ENCODE peak calls at places on chromosomes 13 and 19, in four cellular contexts. One of them, this sample, is unnamed.
A peak's percentile ranks its signal among the peaks of the same experiment; 100 is the strongest.

GRCh38 chr19:11756965-11757364 is 9.8 kb upstream of the ZNF441 start:
- DNase-seq in RWPE1: no peak
- DNase-seq in stimulated activated CD8-positive, alpha-beta memory T cell treated with anti-CD3 and anti-CD28 coated beads, Interleukin-15, amount 100 ng/mL, for 1 hour: no peak
- DNase-seq in immature natural killer cell: no peak
- DNase-seq in this sample: no peak

GRCh38 chr13:99323488-99323887 is 16.3 kb upstream of the GPR183 start:
- DNase-seq in RWPE1: no peak
- DNase-seq in stimulated activated CD8-positive, alpha-beta memory T cell treated with anti-CD3 and anti-CD28 coated beads, Interleukin-15, amount 100 ng/mL, for 1 hour: no peak
- DNase-seq in immature natural killer cell: no peak
- DNase-seq in this sample: no peak

GRCh38 chr19:40744554-40745401 is 5.5 kb downstream of the ACTMAP start:
- DNase-seq in immature natural killer cell: no peak
- DNase-seq in stimulated activated CD8-positive, alpha-beta memory T cell treated with anti-CD3 and anti-CD28 coated beads, Interleukin-15, amount 100 ng/mL, for 1 hour: no peak
- DNase-seq in RWPE1: no peak
- DNase-seq in this sample: peak; percentile 41

GRCh38 chr19:54373781-54374266 is 9.1 kb upstream of the LAIR1 start:
- DNase-seq in RWPE1: no peak
- DNase-seq in stimulated activated CD8-positive, alpha-beta memory T cell treated with anti-CD3 and anti-CD28 coated beads, Interleukin-15, amount 100 ng/mL, for 1 hour: no peak
- DNase-seq in immature natural killer cell: no peak
- DNase-seq in this sample: no peak

GRCh38 chr19:29653398-29653797 is 11.9 kb upstream of the PLEKHF1 start:
- DNase-seq in RWPE1: no peak
- DNase-seq in immature natural killer cell: no peak
- DNase-seq in stimulated activated CD8-positive, alpha-beta memory T cell treated with anti-CD3 and anti-CD28 coated beads, Interleukin-15, amount 100 ng/mL, for 1 hour: no peak
- DNase-seq in this sample: no peak

GRCh38 chr19:44867578-44867977 is 21.5 kb downstream of the NECTIN2 start:
- DNase-seq in stimulated activated CD8-positive, alpha-beta memory T cell treated with anti-CD3 and anti-CD28 coated beads, Interleukin-15, amount 100 ng/mL, for 1 hour: no peak
- DNase-seq in immature natural killer cell: no peak
- DNase-seq in RWPE1: no peak
- DNase-seq in this sample: no peak

GRCh38 chr13:114005206-114005720 is 31.4 kb upstream of the C13orf46 start:
- DNase-seq in immature natural killer cell: no peak
- DNase-seq in RWPE1: no peak
- DNase-seq in stimulated activated CD8-positive, alpha-beta memory T cell treated with anti-CD3 and anti-CD28 coated beads, Interleukin-15, amount 100 ng/mL, for 1 hour: no peak
- DNase-seq in this sample: no peak

GRCh38 chr19:2575734-2576481 is 100.0 kb downstream of the GADD45B start:
- DNase-seq in immature natural killer cell: no peak
- DNase-seq in stimulated activated CD8-positive, alpha-beta memory T cell treated with anti-CD3 and anti-CD28 coated beads, Interleukin-15, amount 100 ng/mL, for 1 hour: no peak
- DNase-seq in RWPE1: no peak
- DNase-seq in this sample: no peak

GRCh38 chr19:35975608-35976214 is 19.3 kb upstream of the SDHAF1 start:
- DNase-seq in immature natural killer cell: no peak
- DNase-seq in RWPE1: peak; percentile 42
- DNase-seq in stimulated activated CD8-positive, alpha-beta memory T cell treated with anti-CD3 and anti-CD28 coated beads, Interleukin-15, amount 100 ng/mL, for 1 hour: no peak
- DNase-seq in this sample: no peak

GRCh38 chr19:5154129-5154798 is 185.4 kb downstream of the KDM4B start:
- DNase-seq in immature natural killer cell: peak; percentile 36
- DNase-seq in stimulated activated CD8-positive, alpha-beta memory T cell treated with anti-CD3 and anti-CD28 coated beads, Interleukin-15, amount 100 ng/mL, for 1 hour: no peak
- DNase-seq in RWPE1: no peak
- DNase-seq in this sample: peak; percentile 49

GRCh38 chr13:44651209-44651608 is 75.1 kb upstream of the TSC22D1 start:
- DNase-seq in RWPE1: no peak
- DNase-seq in immature natural killer cell: no peak
- DNase-seq in stimulated activated CD8-positive, alpha-beta memory T cell treated with anti-CD3 and anti-CD28 coated beads, Interleukin-15, amount 100 ng/mL, for 1 hour: no peak
- DNase-seq in this sample: no peak

GRCh38 chr13:99227909-99228688 is 27.4 kb downstream of the UBAC2 start:
- DNase-seq in immature natural killer cell: no peak
- DNase-seq in RWPE1: no peak
- DNase-seq in stimulated activated CD8-positive, alpha-beta memory T cell treated with anti-CD3 and anti-CD28 coated beads, Interleukin-15, amount 100 ng/mL, for 1 hour: no peak
- DNase-seq in this sample: no peak

GRCh38 chr13:98965325-98965724 is 12.5 kb downstream of the DOCK9 start:
- DNase-seq in RWPE1: no peak
- DNase-seq in stimulated activated CD8-positive, alpha-beta memory T cell treated with anti-CD3 and anti-CD28 coated beads, Interleukin-15, amount 100 ng/mL, for 1 hour: no peak
- DNase-seq in immature natural killer cell: no peak
- DNase-seq in this sample: no peak

GRCh38 chr13:80524447-80525215 is 183.7 kb upstream of the SPRY2 start:
- DNase-seq in RWPE1: peak; percentile 24
- DNase-seq in immature natural killer cell: no peak
- DNase-seq in stimulated activated CD8-positive, alpha-beta memory T cell treated with anti-CD3 and anti-CD28 coated beads, Interleukin-15, amount 100 ng/mL, for 1 hour: no peak
- DNase-seq in this sample: no peak

GRCh38 chr19:50551713-50552187 is 16.5 kb downstream of the LRRC4B start:
- DNase-seq in RWPE1: no peak
- DNase-seq in stimulated activated CD8-positive, alpha-beta memory T cell treated with anti-CD3 and anti-CD28 coated beads, Interleukin-15, amount 100 ng/mL, for 1 hour: no peak
- DNase-seq in immature natural killer cell: no peak
- DNase-seq in this sample: no peak

GRCh38 chr13:20940083-20940482 is 37.5 kb upstream of the XPO4 start:
- DNase-seq in RWPE1: no peak
- DNase-seq in stimulated activated CD8-positive, alpha-beta memory T cell treated with anti-CD3 and anti-CD28 coated beads, Interleukin-15, amount 100 ng/mL, for 1 hour: no peak
- DNase-seq in immature natural killer cell: no peak
- DNase-seq in this sample: no peak

GRCh38 chr19:29831686-29832085 is 19.9 kb downstream of the CCNE1 start:
- DNase-seq in immature natural killer cell: no peak
- DNase-seq in RWPE1: no peak
- DNase-seq in stimulated activated CD8-positive, alpha-beta memory T cell treated with anti-CD3 and anti-CD28 coated beads, Interleukin-15, amount 100 ng/mL, for 1 hour: no peak
- DNase-seq in this sample: no peak

GRCh38 chr19:6135367-6135766 is at the start of gene ACSBG2:
- DNase-seq in immature natural killer cell: no peak
- DNase-seq in stimulated activated CD8-positive, alpha-beta memory T cell treated with anti-CD3 and anti-CD28 coated beads, Interleukin-15, amount 100 ng/mL, for 1 hour: no peak
- DNase-seq in RWPE1: no peak
- DNase-seq in this sample: no peak

GRCh38 chr13:110012102-110012739 is 225.8 kb upstream of the IRS2 start:
- DNase-seq in immature natural killer cell: no peak
- DNase-seq in RWPE1: peak; percentile 83
- DNase-seq in stimulated activated CD8-positive, alpha-beta memory T cell treated with anti-CD3 and anti-CD28 coated beads, Interleukin-15, amount 100 ng/mL, for 1 hour: no peak
- DNase-seq in this sample: no peak

GRCh38 chr13:57925250-57925649 is 293.7 kb downstream of the PCDH17 start:
- DNase-seq in immature natural killer cell: no peak
- DNase-seq in RWPE1: no peak
- DNase-seq in stimulated activated CD8-positive, alpha-beta memory T cell treated with anti-CD3 and anti-CD28 coated beads, Interleukin-15, amount 100 ng/mL, for 1 hour: no peak
- DNase-seq in this sample: no peak

GRCh38 chr19:45577111-45577905 is 7.3 kb downstream of the OPA3 start:
- DNase-seq in immature natural killer cell: no peak
- DNase-seq in stimulated activated CD8-positive, alpha-beta memory T cell treated with anti-CD3 and anti-CD28 coated beads, Interleukin-15, amount 100 ng/mL, for 1 hour: no peak
- DNase-seq in RWPE1: peak; percentile 91
- DNase-seq in this sample: no peak

GRCh38 chr13:97911311-97912138 is 42.0 kb upstream of the IPO5 start:
- DNase-seq in RWPE1: no peak
- DNase-seq in immature natural killer cell: no peak
- DNase-seq in stimulated activated CD8-positive, alpha-beta memory T cell treated with anti-CD3 and anti-CD28 coated beads, Interleukin-15, amount 100 ng/mL, for 1 hour: no peak
- DNase-seq in this sample: peak; percentile 21

GRCh38 chr19:45492627-45493470 is 4.0 kb downstream of the RTN2 start:
- DNase-seq in RWPE1: no peak
- DNase-seq in immature natural killer cell: no peak
- DNase-seq in stimulated activated CD8-positive, alpha-beta memory T cell treated with anti-CD3 and anti-CD28 coated beads, Interleukin-15, amount 100 ng/mL, for 1 hour: no peak
- DNase-seq in this sample: peak; percentile 79

GRCh38 chr19:44951179-44952159 is 3.7 kb upstream of the CLPTM1 start:
- DNase-seq in RWPE1: peak; percentile 84
- DNase-seq in stimulated activated CD8-positive, alpha-beta memory T cell treated with anti-CD3 and anti-CD28 coated beads, Interleukin-15, amount 100 ng/mL, for 1 hour: peak; percentile 28
- DNase-seq in immature natural killer cell: peak; percentile 68
- DNase-seq in this sample: peak; percentile 88

GRCh38 chr13:26855921-26856320 is 95.3 kb upstream of the GPR12 start:
- DNase-seq in stimulated activated CD8-positive, alpha-beta memory T cell treated with anti-CD3 and anti-CD28 coated beads, Interleukin-15, amount 100 ng/mL, for 1 hour: no peak
- DNase-seq in immature natural killer cell: no peak
- DNase-seq in RWPE1: no peak
- DNase-seq in this sample: no peak

GRCh38 chr13:62629618-62630017 is 1214.0 kb upstream of the PCDH20 start:
- DNase-seq in stimulated activated CD8-positive, alpha-beta memory T cell treated with anti-CD3 and anti-CD28 coated beads, Interleukin-15, amount 100 ng/mL, for 1 hour: no peak
- DNase-seq in RWPE1: no peak
- DNase-seq in immature natural killer cell: no peak
- DNase-seq in this sample: no peak

GRCh38 chr13:100523437-100523836 is 65.2 kb downstream of the GGACT start:
- DNase-seq in RWPE1: no peak
- DNase-seq in stimulated activated CD8-positive, alpha-beta memory T cell treated with anti-CD3 and anti-CD28 coated beads, Interleukin-15, amount 100 ng/mL, for 1 hour: no peak
- DNase-seq in immature natural killer cell: no peak
- DNase-seq in this sample: no peak

GRCh38 chr19:38264486-38265212 is at the start of gene SPINT2:
- DNase-seq in RWPE1: peak; percentile 34
- DNase-seq in immature natural killer cell: peak; percentile 6
- DNase-seq in stimulated activated CD8-positive, alpha-beta memory T cell treated with anti-CD3 and anti-CD28 coated beads, Interleukin-15, amount 100 ng/mL, for 1 hour: no peak
- DNase-seq in this sample: peak; percentile 87

GRCh38 chr19:46179076-46179740 is 31.2 kb downstream of the IGFL2 start:
- DNase-seq in immature natural killer cell: no peak
- DNase-seq in RWPE1: no peak
- DNase-seq in stimulated activated CD8-positive, alpha-beta memory T cell treated with anti-CD3 and anti-CD28 coated beads, Interleukin-15, amount 100 ng/mL, for 1 hour: no peak
- DNase-seq in this sample: no peak

GRCh38 chr19:31119951-31120690 is 229.1 kb downstream of the TSHZ3 start:
- DNase-seq in immature natural killer cell: no peak
- DNase-seq in RWPE1: no peak
- DNase-seq in stimulated activated CD8-positive, alpha-beta memory T cell treated with anti-CD3 and anti-CD28 coated beads, Interleukin-15, amount 100 ng/mL, for 1 hour: no peak
- DNase-seq in this sample: no peak

GRCh38 chr13:99380402-99380801 is 73.2 kb upstream of the GPR183 start:
- DNase-seq in stimulated activated CD8-positive, alpha-beta memory T cell treated with anti-CD3 and anti-CD28 coated beads, Interleukin-15, amount 100 ng/mL, for 1 hour: no peak
- DNase-seq in RWPE1: no peak
- DNase-seq in immature natural killer cell: no peak
- DNase-seq in this sample: no peak

GRCh38 chr13:82772802-82773201 is 1109.5 kb downstream of the SLITRK1 start:
- DNase-seq in RWPE1: no peak
- DNase-seq in immature natural killer cell: no peak
- DNase-seq in stimulated activated CD8-positive, alpha-beta memory T cell treated with anti-CD3 and anti-CD28 coated beads, Interleukin-15, amount 100 ng/mL, for 1 hour: no peak
- DNase-seq in this sample: no peak

GRCh38 chr19:9165256-9165655 is 13.5 kb upstream of the OR7D2 start:
- DNase-seq in stimulated activated CD8-positive, alpha-beta memory T cell treated with anti-CD3 and anti-CD28 coated beads, Interleukin-15, amount 100 ng/mL, for 1 hour: no peak
- DNase-seq in immature natural killer cell: no peak
- DNase-seq in RWPE1: no peak
- DNase-seq in this sample: no peak

GRCh38 chr13:112756511-112756966 is 66.7 kb downstream of the ATP11A start:
- DNase-seq in RWPE1: no peak
- DNase-seq in immature natural killer cell: no peak
- DNase-seq in stimulated activated CD8-positive, alpha-beta memory T cell treated with anti-CD3 and anti-CD28 coated beads, Interleukin-15, amount 100 ng/mL, for 1 hour: no peak
- DNase-seq in this sample: no peak

GRCh38 chr19:29806098-29806866 is 5.5 kb upstream of the CCNE1 start:
- DNase-seq in RWPE1: no peak
- DNase-seq in immature natural killer cell: no peak
- DNase-seq in stimulated activated CD8-positive, alpha-beta memory T cell treated with anti-CD3 and anti-CD28 coated beads, Interleukin-15, amount 100 ng/mL, for 1 hour: no peak
- DNase-seq in this sample: no peak

GRCh38 chr19:29547981-29548380 is 22.2 kb downstream of the VSTM2B start:
- DNase-seq in immature natural killer cell: no peak
- DNase-seq in RWPE1: no peak
- DNase-seq in stimulated activated CD8-positive, alpha-beta memory T cell treated with anti-CD3 and anti-CD28 coated beads, Interleukin-15, amount 100 ng/mL, for 1 hour: no peak
- DNase-seq in this sample: no peak

GRCh38 chr19:9348671-9349070 is 14.1 kb upstream of the ZNF177 start:
- DNase-seq in stimulated activated CD8-positive, alpha-beta memory T cell treated with anti-CD3 and anti-CD28 coated beads, Interleukin-15, amount 100 ng/mL, for 1 hour: no peak
- DNase-seq in immature natural killer cell: no peak
- DNase-seq in RWPE1: no peak
- DNase-seq in this sample: no peak

GRCh38 chr19:4326837-4327251 is 11.8 kb downstream of the STAP2 start:
- DNase-seq in immature natural killer cell: peak; percentile 11
- DNase-seq in RWPE1: no peak
- DNase-seq in stimulated activated CD8-positive, alpha-beta memory T cell treated with anti-CD3 and anti-CD28 coated beads, Interleukin-15, amount 100 ng/mL, for 1 hour: no peak
- DNase-seq in this sample: no peak